ENCODE peak calls at places on chromosomes 6 and 20, in nine cellular contexts. One of them, this sample, is unnamed.

GRCh38 chr6:815348-815738 is 122.4 kb upstream of the EXOC2 start:
- DNase-seq in osteocyte: no peak
- DNase-seq in ACHN: peak
- DNase-seq in PC-3: no peak
- DNase-seq in ecto neural progenitor cell: peak
- DNase-seq in activated CD4-positive, alpha-beta T cell treated with anti-CD3 and anti-CD28 coated beads, Interleukin-2, amount 50 U/mL, for 1 hour: no peak
- DNase-seq in OCI-LY7: no peak
- DNase-seq in EL: peak
- DNase-seq in activated gamma-delta T cell treated with Interleukin-2 at 50 U/mL for 16 hours: no peak
- DNase-seq in this sample: no peak

GRCh38 chr6:39530201-39530759 is 194.9 kb downstream of the KIF6 start:
- DNase-seq in activated gamma-delta T cell treated with Interleukin-2 at 50 U/mL for 16 hours: no peak
- DNase-seq in PC-3: peak
- DNase-seq in ACHN: no peak
- DNase-seq in activated CD4-positive, alpha-beta T cell treated with anti-CD3 and anti-CD28 coated beads, Interleukin-2, amount 50 U/mL, for 1 hour: no peak
- DNase-seq in OCI-LY7: no peak
- DNase-seq in ecto neural progenitor cell: no peak
- DNase-seq in EL: peak
- DNase-seq in osteocyte: no peak
- DNase-seq in this sample: no peak

GRCh38 chr6:121666809-121667208 is 231.4 kb downstream of the GJA1 start:
- DNase-seq in OCI-LY7: no peak
- DNase-seq in ACHN: peak
- DNase-seq in PC-3: peak
- DNase-seq in activated CD4-positive, alpha-beta T cell treated with anti-CD3 and anti-CD28 coated beads, Interleukin-2, amount 50 U/mL, for 1 hour: no peak
- DNase-seq in ecto neural progenitor cell: no peak
- DNase-seq in osteocyte: no peak
- DNase-seq in activated gamma-delta T cell treated with Interleukin-2 at 50 U/mL for 16 hours: no peak
- DNase-seq in EL: peak
- DNase-seq in this sample: no peak

GRCh38 chr6:142568857-142569597 is 267.2 kb downstream of the ADGRG6 start:
- DNase-seq in osteocyte: no peak
- DNase-seq in activated CD4-positive, alpha-beta T cell treated with anti-CD3 and anti-CD28 coated beads, Interleukin-2, amount 50 U/mL, for 1 hour: no peak
- DNase-seq in ACHN: no peak
- DNase-seq in ecto neural progenitor cell: no peak
- DNase-seq in PC-3: no peak
- DNase-seq in EL: peak
- DNase-seq in activated gamma-delta T cell treated with Interleukin-2 at 50 U/mL for 16 hours: no peak
- DNase-seq in OCI-LY7: no peak
- DNase-seq in this sample: no peak

GRCh38 chr6:39791311-39791710 is 865 bp upstream of the DAAM2 start:
- DNase-seq in PC-3: no peak
- DNase-seq in EL: peak
- DNase-seq in ACHN: peak
- DNase-seq in OCI-LY7: peak
- DNase-seq in activated gamma-delta T cell treated with Interleukin-2 at 50 U/mL for 16 hours: no peak
- DNase-seq in activated CD4-positive, alpha-beta T cell treated with anti-CD3 and anti-CD28 coated beads, Interleukin-2, amount 50 U/mL, for 1 hour: no peak
- DNase-seq in ecto neural progenitor cell: no peak
- DNase-seq in osteocyte: no peak
- DNase-seq in this sample: no peak

GRCh38 chr6:85620308-85620707 is 22.4 kb downstream of the SYNCRIP start:
- DNase-seq in OCI-LY7: no peak
- DNase-seq in activated CD4-positive, alpha-beta T cell treated with anti-CD3 and anti-CD28 coated beads, Interleukin-2, amount 50 U/mL, for 1 hour: no peak
- DNase-seq in EL: peak
- DNase-seq in ecto neural progenitor cell: no peak
- DNase-seq in PC-3: no peak
- DNase-seq in osteocyte: no peak
- DNase-seq in ACHN: no peak
- DNase-seq in activated gamma-delta T cell treated with Interleukin-2 at 50 U/mL for 16 hours: no peak
- DNase-seq in this sample: no peak

GRCh38 chr6:119148825-119149525 is 70.5 kb upstream of the FAM184A start:
- DNase-seq in osteocyte: no peak
- DNase-seq in OCI-LY7: no peak
- DNase-seq in EL: peak
- DNase-seq in ecto neural progenitor cell: no peak
- DNase-seq in activated CD4-positive, alpha-beta T cell treated with anti-CD3 and anti-CD28 coated beads, Interleukin-2, amount 50 U/mL, for 1 hour: no peak
- DNase-seq in activated gamma-delta T cell treated with Interleukin-2 at 50 U/mL for 16 hours: no peak
- DNase-seq in PC-3: no peak
- DNase-seq in ACHN: no peak
- DNase-seq in this sample: no peak

GRCh38 chr20:57066126-57066900 is 200.1 kb downstream of the BMP7 start:
- DNase-seq in osteocyte: no peak
- DNase-seq in ACHN: no peak
- DNase-seq in activated gamma-delta T cell treated with Interleukin-2 at 50 U/mL for 16 hours: no peak
- DNase-seq in EL: peak
- DNase-seq in activated CD4-positive, alpha-beta T cell treated with anti-CD3 and anti-CD28 coated beads, Interleukin-2, amount 50 U/mL, for 1 hour: no peak
- DNase-seq in ecto neural progenitor cell: no peak
- DNase-seq in OCI-LY7: no peak
- DNase-seq in PC-3: peak
- DNase-seq in this sample: no peak

GRCh38 chr20:8798505-8798904 is 270.4 kb upstream of the PLCB4 start:
- DNase-seq in OCI-LY7: no peak
- DNase-seq in PC-3: no peak
- DNase-seq in ecto neural progenitor cell: no peak
- DNase-seq in ACHN: no peak
- DNase-seq in activated CD4-positive, alpha-beta T cell treated with anti-CD3 and anti-CD28 coated beads, Interleukin-2, amount 50 U/mL, for 1 hour: no peak
- DNase-seq in activated gamma-delta T cell treated with Interleukin-2 at 50 U/mL for 16 hours: no peak
- DNase-seq in osteocyte: no peak
- DNase-seq in EL: no peak
- DNase-seq in this sample: no peak

GRCh38 chr6:99016355-99016754 is 68.6 kb upstream of the FBXL4 start:
- DNase-seq in PC-3: no peak
- DNase-seq in OCI-LY7: no peak
- DNase-seq in activated gamma-delta T cell treated with Interleukin-2 at 50 U/mL for 16 hours: no peak
- DNase-seq in EL: peak
- DNase-seq in ACHN: peak
- DNase-seq in activated CD4-positive, alpha-beta T cell treated with anti-CD3 and anti-CD28 coated beads, Interleukin-2, amount 50 U/mL, for 1 hour: no peak
- DNase-seq in osteocyte: no peak
- DNase-seq in ecto neural progenitor cell: no peak
- DNase-seq in this sample: no peak

GRCh38 chr20:16939051-16939450 is 190.9 kb downstream of the OTOR start:
- DNase-seq in ecto neural progenitor cell: no peak
- DNase-seq in activated gamma-delta T cell treated with Interleukin-2 at 50 U/mL for 16 hours: no peak
- DNase-seq in osteocyte: no peak
- DNase-seq in PC-3: no peak
- DNase-seq in ACHN: no peak
- DNase-seq in EL: no peak
- DNase-seq in activated CD4-positive, alpha-beta T cell treated with anti-CD3 and anti-CD28 coated beads, Interleukin-2, amount 50 U/mL, for 1 hour: no peak
- DNase-seq in OCI-LY7: no peak
- DNase-seq in this sample: no peak

GRCh38 chr6:145704153-145704781 is 31.1 kb downstream of the EPM2A start:
- DNase-seq in activated gamma-delta T cell treated with Interleukin-2 at 50 U/mL for 16 hours: no peak
- DNase-seq in activated CD4-positive, alpha-beta T cell treated with anti-CD3 and anti-CD28 coated beads, Interleukin-2, amount 50 U/mL, for 1 hour: no peak
- DNase-seq in EL: peak
- DNase-seq in OCI-LY7: peak
- DNase-seq in osteocyte: no peak
- DNase-seq in ACHN: peak
- DNase-seq in ecto neural progenitor cell: no peak
- DNase-seq in PC-3: peak
- DNase-seq in this sample: peak

GRCh38 chr6:30696432-30696831 is 5.6 kb upstream of the NRM start:
- DNase-seq in ACHN: no peak
- DNase-seq in EL: no peak
- DNase-seq in OCI-LY7: no peak
- DNase-seq in PC-3: no peak
- DNase-seq in ecto neural progenitor cell: no peak
- DNase-seq in activated CD4-positive, alpha-beta T cell treated with anti-CD3 and anti-CD28 coated beads, Interleukin-2, amount 50 U/mL, for 1 hour: no peak
- DNase-seq in osteocyte: no peak
- DNase-seq in activated gamma-delta T cell treated with Interleukin-2 at 50 U/mL for 16 hours: no peak
- DNase-seq in this sample: no peak

GRCh38 chr20:22490287-22491187 is 93.8 kb downstream of the FOXA2 start:
- DNase-seq in activated gamma-delta T cell treated with Interleukin-2 at 50 U/mL for 16 hours: no peak
- DNase-seq in PC-3: peak
- DNase-seq in EL: no peak
- DNase-seq in activated CD4-positive, alpha-beta T cell treated with anti-CD3 and anti-CD28 coated beads, Interleukin-2, amount 50 U/mL, for 1 hour: no peak
- DNase-seq in ACHN: peak
- DNase-seq in OCI-LY7: no peak
- DNase-seq in osteocyte: no peak
- DNase-seq in ecto neural progenitor cell: peak
- DNase-seq in this sample: no peak

GRCh38 chr6:15907914-15908518 is 220.9 kb upstream of the MYLIP start:
- DNase-seq in activated CD4-positive, alpha-beta T cell treated with anti-CD3 and anti-CD28 coated beads, Interleukin-2, amount 50 U/mL, for 1 hour: no peak
- DNase-seq in EL: no peak
- DNase-seq in osteocyte: no peak
- DNase-seq in ACHN: no peak
- DNase-seq in activated gamma-delta T cell treated with Interleukin-2 at 50 U/mL for 16 hours: no peak
- DNase-seq in PC-3: peak
- DNase-seq in OCI-LY7: no peak
- DNase-seq in ecto neural progenitor cell: no peak
- DNase-seq in this sample: no peak

GRCh38 chr20:61706562-61706961 is 359.1 kb downstream of the TAF4 start:
- DNase-seq in ecto neural progenitor cell: no peak
- DNase-seq in PC-3: no peak
- DNase-seq in EL: no peak
- DNase-seq in activated gamma-delta T cell treated with Interleukin-2 at 50 U/mL for 16 hours: no peak
- DNase-seq in OCI-LY7: no peak
- DNase-seq in activated CD4-positive, alpha-beta T cell treated with anti-CD3 and anti-CD28 coated beads, Interleukin-2, amount 50 U/mL, for 1 hour: no peak
- DNase-seq in ACHN: no peak
- DNase-seq in osteocyte: no peak
- DNase-seq in this sample: no peak

GRCh38 chr20:57947421-57948176 is 237.8 kb upstream of the PMEPA1 start:
- DNase-seq in EL: peak
- DNase-seq in ACHN: no peak
- DNase-seq in PC-3: no peak
- DNase-seq in activated CD4-positive, alpha-beta T cell treated with anti-CD3 and anti-CD28 coated beads, Interleukin-2, amount 50 U/mL, for 1 hour: no peak
- DNase-seq in OCI-LY7: no peak
- DNase-seq in osteocyte: peak
- DNase-seq in ecto neural progenitor cell: no peak
- DNase-seq in activated gamma-delta T cell treated with Interleukin-2 at 50 U/mL for 16 hours: no peak
- DNase-seq in this sample: no peak

GRCh38 chr6:118325220-118325860 is 222.8 kb upstream of the PLN start:
- DNase-seq in EL: peak
- DNase-seq in activated CD4-positive, alpha-beta T cell treated with anti-CD3 and anti-CD28 coated beads, Interleukin-2, amount 50 U/mL, for 1 hour: no peak
- DNase-seq in ACHN: no peak
- DNase-seq in ecto neural progenitor cell: no peak
- DNase-seq in PC-3: peak
- DNase-seq in activated gamma-delta T cell treated with Interleukin-2 at 50 U/mL for 16 hours: no peak
- DNase-seq in osteocyte: no peak
- DNase-seq in OCI-LY7: no peak
- DNase-seq in this sample: no peak

GRCh38 chr20:12913781-12914443 is 94.9 kb upstream of the SPTLC3 start:
- DNase-seq in EL: no peak
- DNase-seq in osteocyte: no peak
- DNase-seq in activated CD4-positive, alpha-beta T cell treated with anti-CD3 and anti-CD28 coated beads, Interleukin-2, amount 50 U/mL, for 1 hour: no peak
- DNase-seq in PC-3: no peak
- DNase-seq in OCI-LY7: no peak
- DNase-seq in ACHN: no peak
- DNase-seq in ecto neural progenitor cell: no peak
- DNase-seq in activated gamma-delta T cell treated with Interleukin-2 at 50 U/mL for 16 hours: no peak
- DNase-seq in this sample: no peak

GRCh38 chr20:58987790-58988564 is 6.9 kb downstream of the NELFCD start:
- DNase-seq in ACHN: no peak
- DNase-seq in PC-3: no peak
- DNase-seq in ecto neural progenitor cell: no peak
- DNase-seq in activated CD4-positive, alpha-beta T cell treated with anti-CD3 and anti-CD28 coated beads, Interleukin-2, amount 50 U/mL, for 1 hour: no peak
- DNase-seq in osteocyte: no peak
- DNase-seq in OCI-LY7: no peak
- DNase-seq in activated gamma-delta T cell treated with Interleukin-2 at 50 U/mL for 16 hours: no peak
- DNase-seq in EL: no peak
- DNase-seq in this sample: peak

GRCh38 chr6:11200356-11200755 is 32.1 kb downstream of the NEDD9 start:
- DNase-seq in EL: peak
- DNase-seq in ecto neural progenitor cell: no peak
- DNase-seq in OCI-LY7: no peak
- DNase-seq in activated gamma-delta T cell treated with Interleukin-2 at 50 U/mL for 16 hours: no peak
- DNase-seq in ACHN: no peak
- DNase-seq in osteocyte: no peak
- DNase-seq in PC-3: no peak
- DNase-seq in activated CD4-positive, alpha-beta T cell treated with anti-CD3 and anti-CD28 coated beads, Interleukin-2, amount 50 U/mL, for 1 hour: no peak
- DNase-seq in this sample: no peak

GRCh38 chr6:170420791-170421776 is 114.5 kb downstream of the FAM120B start:
- DNase-seq in OCI-LY7: no peak
- DNase-seq in PC-3: peak
- DNase-seq in activated CD4-positive, alpha-beta T cell treated with anti-CD3 and anti-CD28 coated beads, Interleukin-2, amount 50 U/mL, for 1 hour: no peak
- DNase-seq in EL: no peak
- DNase-seq in ACHN: no peak
- DNase-seq in ecto neural progenitor cell: no peak
- DNase-seq in activated gamma-delta T cell treated with Interleukin-2 at 50 U/mL for 16 hours: no peak
- DNase-seq in osteocyte: peak
- DNase-seq in this sample: no peak

GRCh38 chr20:57802877-57803717 is 93.3 kb upstream of the PMEPA1 start:
- DNase-seq in activated CD4-positive, alpha-beta T cell treated with anti-CD3 and anti-CD28 coated beads, Interleukin-2, amount 50 U/mL, for 1 hour: no peak
- DNase-seq in ecto neural progenitor cell: no peak
- DNase-seq in OCI-LY7: no peak
- DNase-seq in PC-3: no peak
- DNase-seq in activated gamma-delta T cell treated with Interleukin-2 at 50 U/mL for 16 hours: no peak
- DNase-seq in EL: no peak
- DNase-seq in osteocyte: no peak
- DNase-seq in ACHN: no peak
- DNase-seq in this sample: no peak

GRCh38 chr6:13729891-13730290 is 18.3 kb upstream of the RANBP9 start:
- DNase-seq in PC-3: peak
- DNase-seq in activated CD4-positive, alpha-beta T cell treated with anti-CD3 and anti-CD28 coated beads, Interleukin-2, amount 50 U/mL, for 1 hour: no peak
- DNase-seq in OCI-LY7: no peak
- DNase-seq in ecto neural progenitor cell: no peak
- DNase-seq in ACHN: no peak
- DNase-seq in EL: peak
- DNase-seq in osteocyte: no peak
- DNase-seq in activated gamma-delta T cell treated with Interleukin-2 at 50 U/mL for 16 hours: no peak
- DNase-seq in this sample: no peak

GRCh38 chr20:47543006-47543431 is 41.3 kb downstream of the NCOA3 start:
- DNase-seq in ecto neural progenitor cell: no peak
- DNase-seq in activated gamma-delta T cell treated with Interleukin-2 at 50 U/mL for 16 hours: no peak
- DNase-seq in OCI-LY7: no peak
- DNase-seq in ACHN: no peak
- DNase-seq in osteocyte: no peak
- DNase-seq in PC-3: no peak
- DNase-seq in activated CD4-positive, alpha-beta T cell treated with anti-CD3 and anti-CD28 coated beads, Interleukin-2, amount 50 U/mL, for 1 hour: no peak
- DNase-seq in EL: no peak
- DNase-seq in this sample: no peak

GRCh38 chr6:8082954-8083858 is 19.0 kb upstream of the BLOC1S5 start:
- DNase-seq in osteocyte: no peak
- DNase-seq in activated CD4-positive, alpha-beta T cell treated with anti-CD3 and anti-CD28 coated beads, Interleukin-2, amount 50 U/mL, for 1 hour: no peak
- DNase-seq in OCI-LY7: no peak
- DNase-seq in EL: peak
- DNase-seq in ecto neural progenitor cell: no peak
- DNase-seq in activated gamma-delta T cell treated with Interleukin-2 at 50 U/mL for 16 hours: no peak
- DNase-seq in ACHN: peak
- DNase-seq in PC-3: peak
- DNase-seq in this sample: no peak

GRCh38 chr6:83199865-83200230 is 6.7 kb downstream of the RWDD2A start:
- DNase-seq in osteocyte: no peak
- DNase-seq in PC-3: peak
- DNase-seq in OCI-LY7: no peak
- DNase-seq in ecto neural progenitor cell: no peak
- DNase-seq in activated gamma-delta T cell treated with Interleukin-2 at 50 U/mL for 16 hours: no peak
- DNase-seq in EL: peak
- DNase-seq in activated CD4-positive, alpha-beta T cell treated with anti-CD3 and anti-CD28 coated beads, Interleukin-2, amount 50 U/mL, for 1 hour: no peak
- DNase-seq in ACHN: peak
- DNase-seq in this sample: no peak

GRCh38 chr6:28401172-28401571 is 1.6 kb upstream of the ZSCAN12 start:
- DNase-seq in activated gamma-delta T cell treated with Interleukin-2 at 50 U/mL for 16 hours: no peak
- DNase-seq in EL: peak
- DNase-seq in PC-3: peak
- DNase-seq in ecto neural progenitor cell: no peak
- DNase-seq in OCI-LY7: no peak
- DNase-seq in osteocyte: no peak
- DNase-seq in activated CD4-positive, alpha-beta T cell treated with anti-CD3 and anti-CD28 coated beads, Interleukin-2, amount 50 U/mL, for 1 hour: no peak
- DNase-seq in ACHN: no peak
- DNase-seq in this sample: no peak

GRCh38 chr20:32443386-32443974 is 85.3 kb downstream of the ASXL1 start:
- DNase-seq in EL: peak
- DNase-seq in OCI-LY7: peak
- DNase-seq in ACHN: no peak
- DNase-seq in PC-3: no peak
- DNase-seq in activated gamma-delta T cell treated with Interleukin-2 at 50 U/mL for 16 hours: no peak
- DNase-seq in activated CD4-positive, alpha-beta T cell treated with anti-CD3 and anti-CD28 coated beads, Interleukin-2, amount 50 U/mL, for 1 hour: no peak
- DNase-seq in ecto neural progenitor cell: no peak
- DNase-seq in osteocyte: no peak
- DNase-seq in this sample: no peak

GRCh38 chr20:33927703-33928102 is 66.0 kb upstream of the RALY start:
- DNase-seq in activated gamma-delta T cell treated with Interleukin-2 at 50 U/mL for 16 hours: no peak
- DNase-seq in activated CD4-positive, alpha-beta T cell treated with anti-CD3 and anti-CD28 coated beads, Interleukin-2, amount 50 U/mL, for 1 hour: no peak
- DNase-seq in osteocyte: no peak
- DNase-seq in EL: no peak
- DNase-seq in OCI-LY7: no peak
- DNase-seq in ACHN: no peak
- DNase-seq in PC-3: no peak
- DNase-seq in ecto neural progenitor cell: no peak
- DNase-seq in this sample: no peak

GRCh38 chr6:140537834-140538680 is 1163.6 kb upstream of the CITED2 start:
- DNase-seq in ACHN: peak
- DNase-seq in ecto neural progenitor cell: peak
- DNase-seq in activated CD4-positive, alpha-beta T cell treated with anti-CD3 and anti-CD28 coated beads, Interleukin-2, amount 50 U/mL, for 1 hour: no peak
- DNase-seq in EL: peak
- DNase-seq in osteocyte: no peak
- DNase-seq in OCI-LY7: no peak
- DNase-seq in PC-3: peak
- DNase-seq in activated gamma-delta T cell treated with Interleukin-2 at 50 U/mL for 16 hours: no peak
- DNase-seq in this sample: no peak